ENCODE peak calls at places on chromosomes 16 and 17, in eight cellular contexts. U is fibroblast of lung; D is gastrocnemius medialis; G is kidney; F is ovary; Y is heart right ventricle; E is OCI-LY7; T is CD8-positive, alpha-beta T cell. Q is an unnamed sample.
A peak's percentile ranks its signal among the peaks of the same experiment; 100 is the strongest.

GRCh38 chr17:39674702-39675389 is 6.6 kb downstream of the PNMT start:
- DNase-seq in U (no peak), D (no peak), G (peak; percentile 95), F (no peak), Y (peak; percentile 72), E (peak; percentile 58), T (no peak), Q (no peak)

GRCh38 chr17:58377005-58377660 is 25.1 kb upstream of the SUPT4H1 start:
- DNase-seq in U (no peak), D (no peak), G (no peak), F (no peak), Y (no peak), E (no peak), T (no peak), Q (peak; percentile 81)

GRCh38 chr17:14123579-14124278 is 54.4 kb downstream of the COX10 start:
- DNase-seq in U (no peak), D (no peak), G (no peak), F (no peak), Y (no peak), E (no peak), T (no peak), Q (no peak)

GRCh38 chr17:596287-596686 is 118.4 kb downstream of the VPS53 start:
- DNase-seq in U (no peak), D (no peak), G (no peak), F (no peak), Y (no peak), E (no peak), T (no peak), Q (peak; percentile 53)

GRCh38 chr17:41393294-41393693 is 4.1 kb downstream of the KRT31 start:
- DNase-seq in U (no peak), D (no peak), G (no peak), F (no peak), Y (peak; percentile 35), E (no peak), T (no peak), Q (no peak)

GRCh38 chr17:75684924-75685323 is 17.8 kb downstream of the SAP30BP start:
- DNase-seq in U (no peak), D (no peak), G (peak; percentile 53), F (no peak), Y (no peak), E (no peak), T (no peak), Q (no peak)

GRCh38 chr16:53865492-53865863 is 161.5 kb downstream of the FTO start:
- DNase-seq in U (no peak), D (no peak), G (no peak), F (no peak), Y (no peak), E (no peak), T (no peak), Q (no peak)

GRCh38 chr17:32586666-32587065 is 99.9 kb downstream of the CDK5R1 start:
- DNase-seq in U (no peak), D (no peak), G (no peak), F (no peak), Y (no peak), E (no peak), T (no peak), Q (no peak)

GRCh38 chr17:40086150-40087044 is 14.0 kb downstream of the NR1D1 start:
- DNase-seq in U (peak; percentile 49), D (peak; percentile 62), G (no peak), F (peak; percentile 68), Y (no peak), E (peak; percentile 77), T (peak; percentile 68), Q (no peak)

GRCh38 chr16:982152-983043 is 828 bp downstream of the SOX8 start:
- DNase-seq in U (no peak), D (no peak), G (no peak), F (no peak), Y (no peak), E (no peak), T (no peak), Q (peak; percentile 87)

GRCh38 chr16:28473714-28474265 is 1.7 kb upstream of the NPIPB7 start:
- DNase-seq in U (no peak), D (no peak), G (no peak), F (no peak), Y (no peak), E (no peak), T (no peak), Q (no peak)

GRCh38 chr17:77106874-77107358 is 33.9 kb upstream of the SEC14L1 start:
- DNase-seq in U (no peak), D (no peak), G (no peak), F (no peak), Y (no peak), E (peak; percentile 64), T (peak; percentile 19), Q (no peak)

GRCh38 chr16:54974391-54974790 is 43.7 kb downstream of the IRX5 start:
- DNase-seq in U (no peak), D (no peak), G (no peak), F (no peak), Y (no peak), E (no peak), T (no peak), Q (no peak)

GRCh38 chr17:43924558-43924957 is 17.2 kb upstream of the MPP2 start:
- DNase-seq in U (no peak), D (no peak), G (no peak), F (no peak), Y (no peak), E (no peak), T (no peak), Q (no peak)

GRCh38 chr16:87790278-87791023 is 24.7 kb upstream of the KLHDC4 start:
- DNase-seq in U (peak; percentile 91), D (peak; percentile 74), G (no peak), F (no peak), Y (peak; percentile 66), E (no peak), T (no peak), Q (no peak)

GRCh38 chr16:83561876-83562275 is 245.9 kb upstream of the HSBP1 start:
- DNase-seq in U (peak; percentile 8), D (no peak), G (no peak), F (no peak), Y (no peak), E (no peak), T (no peak), Q (no peak)

GRCh38 chr16:83137326-83137770 is 510.6 kb downstream of the CDH13 start:
- DNase-seq in U (peak; percentile 82), D (no peak), G (no peak), F (no peak), Y (no peak), E (peak; percentile 93), T (no peak), Q (no peak)

GRCh38 chr17:50909765-50910661 is 43.9 kb upstream of the TOB1 start:
- DNase-seq in U (no peak), D (no peak), G (no peak), F (no peak), Y (no peak), E (no peak), T (peak; percentile 75), Q (peak; percentile 45)

DNA sequence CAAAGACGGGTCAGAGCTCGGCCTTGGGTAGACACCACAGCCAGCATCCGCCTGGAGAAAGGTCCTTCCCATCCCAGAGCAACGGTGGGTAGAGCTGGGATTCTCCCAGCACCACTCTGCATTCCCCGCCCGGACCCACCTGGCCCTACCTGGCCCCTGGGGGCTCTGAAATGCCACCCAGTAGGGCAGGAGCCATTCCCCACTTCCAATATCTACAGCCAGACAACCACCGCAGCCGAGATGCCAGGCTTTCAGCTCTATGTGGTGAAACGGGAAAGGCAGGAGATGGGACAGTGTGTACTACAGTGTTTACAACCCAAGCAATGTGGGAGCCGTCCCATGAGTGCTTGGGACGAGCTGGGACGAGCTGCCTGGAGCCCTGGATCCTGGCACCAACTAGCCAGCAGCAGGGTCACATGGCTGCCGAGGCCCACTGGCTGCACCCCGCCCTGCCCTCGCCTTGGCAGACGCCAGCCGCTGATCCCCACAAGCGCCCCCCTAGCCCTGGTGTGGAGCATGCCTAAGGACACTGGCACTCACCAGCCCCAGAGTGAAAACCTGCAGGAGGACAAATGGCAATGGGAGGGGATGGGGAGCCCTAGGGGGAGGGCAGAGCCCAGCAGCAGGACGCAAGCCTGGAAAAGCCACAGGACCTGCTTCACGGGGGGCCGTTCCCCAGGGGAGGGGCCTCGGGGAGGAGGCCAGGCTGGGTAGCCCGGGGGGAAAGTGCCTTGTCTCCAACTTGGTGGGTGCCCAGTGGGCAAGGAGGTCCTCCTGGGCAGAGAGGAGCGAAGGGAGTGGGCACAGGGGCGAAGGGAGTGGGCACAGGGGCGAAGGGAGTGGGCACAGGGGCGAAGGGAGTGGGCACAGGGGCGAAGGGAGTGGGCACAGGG is 13.5 kb downstream of the TMC6 start:
- DNase-seq in U (no peak), D (no peak), G (peak; percentile 51), F (no peak), Y (no peak), E (no peak), T (no peak), Q (no peak)
- H3K36me3 ChIP-seq in U (no peaks in the 10 kb centered on the region), D (no peaks in the 10 kb centered on the region), G (no peaks in the 10 kb centered on the region), F (no peaks in the 10 kb centered on the region), Y (peaks cover 74% of the 10 kb centered on the region), E (peaks cover 50% of the 10 kb centered on the region), T (peaks cover 63% of the 10 kb centered on the region), Q (peaks cover 42% of the 10 kb centered on the region)

DNA sequence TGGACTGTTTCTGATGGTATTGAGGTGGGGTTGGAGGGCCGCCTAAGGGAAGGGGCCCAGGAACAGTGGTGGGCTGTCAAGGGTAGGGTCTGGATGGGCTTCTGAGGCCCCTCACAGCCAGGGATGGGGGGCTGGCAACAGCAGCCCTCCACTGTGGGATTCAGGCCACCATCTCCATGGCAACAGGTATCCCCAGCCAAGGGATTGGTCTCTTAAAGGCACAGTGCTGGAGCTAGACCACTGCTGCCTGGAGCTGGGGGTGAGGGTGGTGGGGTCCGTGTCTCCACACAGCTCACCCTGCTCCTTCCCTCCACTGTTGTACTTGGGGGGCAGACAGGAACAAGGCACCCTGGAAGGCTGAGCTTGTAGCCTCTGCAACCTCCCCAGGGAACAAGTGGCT is 41.8 kb downstream of the PSME3IP1 start:
- DNase-seq in U (no peak), D (no peak), G (no peak), F (no peak), Y (no peak), E (no peak), T (no peak), Q (peak; percentile 7)
- H3K27ac ChIP-seq in U (no peak overlapping the region), D (no peak overlapping the region), G (no peak overlapping the region), F (no peak overlapping the region), Y (peak overlapping the region; percentile 58), E (no peak overlapping the region), T (no peak overlapping the region), Q (peak overlapping the region; percentile 74)

GRCh38 chr16:67021321-67021720 is 7.6 kb upstream of the CBFB start:
- DNase-seq in U (no peak), D (no peak), G (no peak), F (no peak), Y (no peak), E (peak; percentile 22), T (no peak), Q (peak; percentile 3)
- TF ChIP-seq CTCF in U (no peak), D (no peak), G (no peak), F (no peak), Y (no peak), E (no peak), T (no peak), Q (no peak)

DNA sequence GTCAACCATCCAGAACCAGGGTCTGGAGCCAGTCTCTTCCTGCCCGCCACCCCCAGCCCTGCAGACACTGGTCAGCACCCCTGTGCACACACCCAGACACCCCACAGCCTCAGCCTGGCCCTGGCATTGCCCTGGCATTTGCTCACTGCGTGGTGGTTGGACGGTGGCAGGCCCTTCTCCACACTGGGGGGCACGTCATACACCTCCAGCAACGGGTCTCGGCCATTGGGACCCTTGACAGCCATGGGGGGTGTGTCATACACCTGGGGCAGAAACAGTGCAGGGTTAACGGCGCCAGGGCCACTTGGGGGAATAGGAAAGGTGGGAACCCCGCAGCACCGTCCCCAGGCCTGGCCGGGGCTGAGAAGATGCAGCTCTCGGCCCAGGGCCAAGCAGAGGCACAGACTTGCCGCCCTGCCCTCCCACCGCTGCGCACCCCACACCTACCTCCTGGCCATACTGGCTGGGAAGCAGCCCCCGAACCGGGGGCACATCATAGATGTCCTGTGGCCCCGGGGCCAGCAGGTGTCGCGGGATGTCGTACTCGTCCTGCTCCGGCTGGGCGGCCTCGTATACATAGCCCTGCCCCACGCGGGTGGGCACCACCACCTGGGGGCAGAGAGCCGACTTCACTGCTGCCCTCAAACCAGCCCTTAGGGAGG is 14.6 kb downstream of the BCAR1 start:
- DNase-seq in U (no peak), D (peak; percentile 15), G (peak; percentile 75), F (peak; percentile 24), Y (no peak), E (no peak), T (no peak), Q (no peak)
- H3K36me3 ChIP-seq in U (peaks cover 65% of the 10 kb centered on the region), D (peaks cover 36% of the 10 kb centered on the region), G (peaks cover 15% of the 10 kb centered on the region), F (no peaks in the 10 kb centered on the region), Y (peaks cover 80% of the 10 kb centered on the region), E (no peaks in the 10 kb centered on the region), T (no peaks in the 10 kb centered on the region), Q (peaks cover 61% of the 10 kb centered on the region)

Q was measured in upper lobe of left lung.